ENCODE peak calls at places on chromosomes 3 and 15, in nine cellular contexts. C, I, U, R, L, Z, F, O and J are unnamed samples.

GRCh38 chr15:86362556-86362955 is 282.9 kb downstream of the AGBL1 start:
- DNase-seq in I (no peak), Z (no peak), R (no peak), O (no peak), F (peak; percentile 2), U (peak; percentile 2), L (no peak), C (no peak), J (no peak)

GRCh38 chr15:58962662-58963565 is 24.5 kb upstream of the RNF111 start:
- DNase-seq in Z (no peak), C (no peak), I (no peak), F (peak; percentile 6), O (no peak), L (no peak), R (no peak), U (no peak), J (no peak)

GRCh38 chr15:97081666-97082226 is 751.2 kb downstream of the NR2F2 start:
- DNase-seq in F (no peak), U (no peak), R (no peak), I (no peak), L (no peak), O (no peak), Z (no peak), C (no peak), J (no peak)

GRCh38 chr15:22979699-22980188 is 424 bp downstream of the CYFIP1 start:
- DNase-seq in C (peak; percentile 25), F (no peak), R (peak; percentile 53), I (no peak), L (no peak), Z (no peak), U (peak; percentile 50), O (peak; percentile 42), J (no peak)

GRCh38 chr15:32106401-32107381 is 76.4 kb downstream of the CHRNA7 start:
- DNase-seq in Z (no peak), C (no peak), R (no peak), F (no peak), O (no peak), I (no peak), U (no peak), L (no peak), J (no peak)

GRCh38 chr3:105863608-105864007 is 5.2 kb downstream of the CBLB start:
- DNase-seq in Z (no peak), C (no peak), L (no peak), R (no peak), O (no peak), U (no peak), F (no peak), I (no peak), J (no peak)

GRCh38 chr3:48565591-48566400 is 2.2 kb upstream of the UCN2 start:
- DNase-seq in Z (no peak), C (peak; percentile 64), I (no peak), F (peak; percentile 76), O (peak; percentile 69), U (peak; percentile 95), R (no peak), L (peak; percentile 47), J (no peak)

GRCh38 chr15:57527382-57528091 is 64.2 kb upstream of the MYZAP start:
- DNase-seq in O (peak; percentile 94), L (peak; percentile 78), Z (no peak), U (peak; percentile 97), I (peak; percentile 82), F (peak; percentile 93), C (peak; percentile 88), R (no peak), J (peak; percentile 36)

GRCh38 chr15:33226559-33227181 is 32.2 kb upstream of the FMN1 start:
- DNase-seq in U (peak; percentile 72), L (peak; percentile 68), C (no peak), Z (peak; percentile 66), I (peak; percentile 59), O (peak; percentile 27), R (no peak), F (peak; percentile 13), J (peak; percentile 52)

GRCh38 chr3:177599331-177599730 is 402.0 kb upstream of the TBL1XR1 start:
- DNase-seq in C (no peak), U (no peak), L (no peak), R (no peak), I (no peak), O (no peak), Z (no peak), F (no peak), J (no peak)

GRCh38 chr3:130894130-130894872 is 417 bp downstream of the ATP2C1 start:
- DNase-seq in F (no peak), C (no peak), L (peak; percentile 42), I (peak; percentile 48), R (peak; percentile 59), Z (peak; percentile 32), O (peak; percentile 23), U (peak; percentile 54), J (no peak)

GRCh38 chr3:106811376-106811775 is 565.9 kb upstream of the CCDC54 start:
- DNase-seq in L (no peak), O (peak; percentile 66), Z (no peak), F (peak; percentile 79), R (no peak), U (no peak), C (peak; percentile 88), I (no peak), J (no peak)

GRCh38 chr15:69648215-69648614 is 195.6 kb downstream of the RPLP1 start:
- DNase-seq in Z (no peak), U (no peak), L (no peak), C (no peak), R (no peak), I (no peak), F (no peak), O (peak; percentile 14), J (no peak)

GRCh38 chr15:70815604-70816003 is 38.4 kb downstream of the LARP6 start:
- DNase-seq in Z (no peak), R (no peak), F (no peak), O (no peak), L (no peak), I (no peak), C (peak; percentile 46), U (no peak), J (no peak)

GRCh38 chr15:73621286-73621826 is 11.8 kb downstream of the NPTN start:
- DNase-seq in Z (no peak), F (no peak), L (no peak), I (no peak), U (no peak), C (no peak), O (no peak), R (no peak), J (no peak)

GRCh38 chr15:73620078-73620477 is 13.1 kb downstream of the NPTN start:
- DNase-seq in R (no peak), F (no peak), Z (no peak), I (no peak), U (no peak), L (no peak), O (no peak), C (peak; percentile 37), J (no peak)

GRCh38 chr15:73617910-73618309 is 15.3 kb downstream of the NPTN start:
- DNase-seq in R (no peak), Z (no peak), F (no peak), O (no peak), U (no peak), C (no peak), L (no peak), I (no peak), J (no peak)

DNA sequence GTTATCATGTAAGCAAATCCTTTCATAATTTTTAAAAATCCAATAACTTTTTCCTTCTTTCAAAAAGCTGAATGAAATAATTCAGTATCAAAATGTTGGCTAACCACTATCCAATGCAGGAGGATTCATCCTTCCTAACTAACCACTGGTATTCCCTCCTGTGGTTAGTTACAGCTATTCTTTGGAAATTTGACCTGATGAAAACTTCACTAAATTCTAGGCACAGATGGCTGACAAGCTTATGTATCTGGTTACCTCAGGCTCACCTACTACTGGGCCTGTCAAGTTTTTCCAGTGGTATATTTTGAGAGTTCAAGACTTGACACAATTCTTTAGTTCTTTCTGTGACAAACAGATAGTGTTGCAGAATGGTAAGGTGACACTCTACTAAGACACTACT is 15.9 kb downstream of the NPTN start:
- DNase-seq in C (no peak), I (no peak), L (no peak), Z (no peak), F (peak; percentile 45), O (no peak), U (no peak), R (no peak), J (no peak)
- H3K4me3 ChIP-seq in C (no peak overlapping the region), I (no peak overlapping the region), L (no peak overlapping the region), Z (no peak overlapping the region), F (no peak overlapping the region), O (no peak overlapping the region), U (no peak overlapping the region), R (no peak overlapping the region), J (no peak overlapping the region)

DNA sequence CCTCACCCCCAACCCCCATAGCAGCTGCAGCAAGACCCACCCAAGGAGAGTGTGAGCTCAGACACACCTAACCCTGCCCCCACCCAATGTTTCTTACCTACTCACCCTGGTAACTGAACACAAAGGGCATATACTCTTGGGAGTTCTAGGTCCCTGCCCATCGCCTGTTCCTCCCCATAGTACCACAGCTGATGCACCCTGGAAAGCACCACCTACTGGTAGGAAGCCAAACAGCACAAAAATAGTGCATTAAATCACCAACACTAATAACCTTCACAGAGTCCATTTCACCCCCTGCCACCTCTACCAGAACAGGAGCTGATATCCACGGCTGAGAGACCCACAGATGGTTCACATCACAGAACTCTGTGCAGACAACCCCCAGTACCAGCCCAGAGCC is 245.2 kb downstream of the EFHB start:
- DNase-seq in O (no peak), L (no peak), R (no peak), C (no peak), F (no peak), I (no peak), Z (no peak), U (peak; percentile 17), J (no peak)
- TF ChIP-seq CTCF in O (no peak), L (peak; percentile 6), R (no peak), C (no peak), F (no peak), I (peak; percentile 21), Z (no peak), U (peak; percentile 30), J (peak; percentile 42)

DNA sequence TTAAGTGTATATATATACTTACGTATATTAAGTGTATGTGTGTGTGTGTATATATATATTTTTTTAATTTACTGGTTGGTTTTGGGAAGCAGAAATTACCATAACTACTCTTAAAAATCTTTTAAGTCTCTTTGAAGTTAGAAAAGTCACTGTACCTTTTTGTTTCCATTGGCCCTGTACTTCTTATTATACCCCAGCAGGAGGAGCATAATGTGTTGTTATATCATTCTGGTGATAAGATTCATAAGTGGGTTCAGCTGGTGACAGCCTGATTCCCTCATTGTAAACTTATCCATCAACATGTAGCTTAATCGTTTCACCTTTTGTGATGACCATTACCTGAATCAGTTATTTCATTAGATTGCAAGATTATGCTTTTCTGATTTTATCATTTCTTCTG is 30.8 kb downstream of the MLH1 start:
- DNase-seq in L (no peak), F (peak; percentile 29), R (no peak), C (peak; percentile 30), I (no peak), Z (no peak), O (peak; percentile 30), U (peak; percentile 9), J (no peak)
- H3K4me3 ChIP-seq in L (no peak overlapping the region), F (no peak overlapping the region), R (no peak overlapping the region), C (no peak overlapping the region), I (no peak overlapping the region), Z (no peak overlapping the region), O (no peak overlapping the region), U (no peak overlapping the region), J (no peak overlapping the region)

GRCh38 chr3:163726125-163726524 is 1352.2 kb downstream of the SI start:
- DNase-seq in R (no peak), U (no peak), Z (no peak), C (no peak), I (no peak), O (no peak), F (no peak), L (no peak), J (no peak)

GRCh38 chr3:163735394-163735793 is 1342.9 kb downstream of the SI start:
- DNase-seq in R (no peak), C (no peak), I (no peak), Z (no peak), F (no peak), U (no peak), L (no peak), O (no peak), J (no peak)

GRCh38 chr3:163730684-163731083 is 1347.6 kb downstream of the SI start:
- DNase-seq in I (no peak), C (no peak), F (no peak), R (no peak), Z (no peak), O (no peak), L (no peak), U (no peak), J (no peak)
- TF ChIP-seq CTCF in I (no peak), C (no peak), F (no peak), R (no peak), Z (no peak), O (no peak), L (no peak), U (no peak), J (no peak)